ENCODE peak calls at places on chromosome 15, in five cellular contexts. N is body of pancreas, T is NB4, B is ovary, K is adrenal gland. U is an unnamed sample.

GRCh38 chr15:91632176-91632575 is 221.3 kb upstream of the SLCO3A1 start:
- DNase-seq in N (no peak), T (no peak), B (no peak), K (no peak), U (no peak)

GRCh38 chr15:66800584-66801235 is 98.7 kb downstream of the SMAD6 start:
- DNase-seq in N (no peak), T (no peak), B (no peak), K (no peak), U (no peak)

GRCh38 chr15:64599716-64600115 is 139.3 kb downstream of the ZNF609 start:
- DNase-seq in N (no peak), T (no peak), B (no peak), K (no peak), U (no peak)

GRCh38 chr15:58980351-58980939 is 7.0 kb upstream of the RNF111 start:
- DNase-seq in N (no peak), T (peak; percentile 61), B (no peak), K (no peak), U (peak; percentile 72)

GRCh38 chr15:71596672-71597071 is 213.7 kb upstream of the NR2E3 start:
- DNase-seq in N (peak; percentile 33), T (no peak), B (peak; percentile 31), K (no peak), U (no peak)

GRCh38 chr15:90423920-90424319 is 35.9 kb downstream of the IQGAP1 start:
- DNase-seq in N (no peak), T (no peak), B (no peak), K (no peak), U (no peak)

GRCh38 chr15:63551400-63551799 is 45.8 kb upstream of the FBXL22 start:
- DNase-seq in N (peak; percentile 69), T (no peak), B (no peak), K (no peak), U (no peak)

GRCh38 chr15:31304736-31305365 is 21.8 kb upstream of the KLF13 start:
- DNase-seq in N (no peak), T (no peak), B (no peak), K (no peak), U (peak; percentile 72)

GRCh38 chr15:57516327-57517026 is 75.2 kb upstream of the MYZAP start:
- DNase-seq in N (no peak), T (no peak), B (no peak), K (no peak), U (no peak)

GRCh38 chr15:95718441-95718840 is 612.1 kb upstream of the NR2F2 start:
- DNase-seq in N (no peak), T (no peak), B (peak; percentile 80), K (no peak), U (no peak)

GRCh38 chr15:57578288-57578900 is 13.3 kb upstream of the MYZAP start:
- DNase-seq in N (no peak), T (no peak), B (no peak), K (no peak), U (no peak)

GRCh38 chr15:74826372-74826819 is at the start of gene CPLX3:
- DNase-seq in N (peak; percentile 26), T (peak; percentile 49), B (no peak), K (peak; percentile 63), U (peak; percentile 46)

GRCh38 chr15:76916369-76916768 is 11.2 kb upstream of the SCAPER start:
- DNase-seq in N (no peak), T (no peak), B (no peak), K (no peak), U (no peak)

GRCh38 chr15:64209680-64210334 is 47.0 kb upstream of the PPIB start:
- DNase-seq in N (no peak), T (peak; percentile 55), B (no peak), K (no peak), U (peak; percentile 54)

GRCh38 chr15:25783607-25784131 is 79.5 kb downstream of the ATP10A start:
- DNase-seq in N (no peak), T (peak; percentile 36), B (no peak), K (no peak), U (peak; percentile 33)

GRCh38 chr15:70742928-70743327 is 20.4 kb downstream of the UACA start:
- DNase-seq in N (no peak), T (no peak), B (no peak), K (no peak), U (no peak)

GRCh38 chr15:70156781-70157261 is 59.1 kb upstream of the TLE3 start:
- DNase-seq in N (peak; percentile 57), T (no peak), B (no peak), K (peak; percentile 61), U (no peak)

GRCh38 chr15:60038111-60038521 is 34.0 kb downstream of the FOXB1 start:
- DNase-seq in N (no peak), T (no peak), B (no peak), K (no peak), U (no peak)

GRCh38 chr15:77335298-77335697 is 84.6 kb downstream of the PEAK1 start:
- DNase-seq in N (no peak), T (no peak), B (no peak), K (peak; percentile 59), U (peak; percentile 89)

GRCh38 chr15:74730619-74731316 is 5.4 kb upstream of the CYP1A1 start:
- DNase-seq in N (no peak), T (no peak), B (no peak), K (no peak), U (no peak)

GRCh38 chr15:48577495-48577894 is 68.0 kb downstream of the FBN1 start:
- DNase-seq in N (no peak), T (no peak), B (no peak), K (no peak), U (no peak)

GRCh38 chr15:66873856-66874255 is 171.8 kb downstream of the SMAD6 start:
- DNase-seq in N (no peak), T (no peak), B (no peak), K (no peak), U (no peak)

GRCh38 chr15:95170587-95171380 is 939.4 kb downstream of the MCTP2 start:
- DNase-seq in N (no peak), T (peak; percentile 7), B (no peak), K (no peak), U (no peak)

GRCh38 chr15:29440541-29440940 is 170.9 kb upstream of the NSMCE3 start:
- DNase-seq in N (no peak), T (no peak), B (no peak), K (no peak), U (no peak)

GRCh38 chr15:92061511-92062200 is 208.1 kb downstream of the SLCO3A1 start:
- DNase-seq in N (no peak), T (no peak), B (no peak), K (no peak), U (no peak)

GRCh38 chr15:71456362-71456761 is 341.1 kb downstream of the THSD4 start:
- DNase-seq in N (no peak), T (no peak), B (no peak), K (no peak), U (no peak)

GRCh38 chr15:101723874-101724674 is at the start of gene TARS3:
- DNase-seq in N (peak; percentile 97), T (peak; percentile 95), B (peak; percentile 95), K (peak; percentile 98), U (peak; percentile 93)
- TF ChIP-seq POLR2A in N (peak; percentile 97), T (peak; percentile 93), B (peak; percentile 77), K (peak; percentile 96), U (peak; percentile 93)

DNA sequence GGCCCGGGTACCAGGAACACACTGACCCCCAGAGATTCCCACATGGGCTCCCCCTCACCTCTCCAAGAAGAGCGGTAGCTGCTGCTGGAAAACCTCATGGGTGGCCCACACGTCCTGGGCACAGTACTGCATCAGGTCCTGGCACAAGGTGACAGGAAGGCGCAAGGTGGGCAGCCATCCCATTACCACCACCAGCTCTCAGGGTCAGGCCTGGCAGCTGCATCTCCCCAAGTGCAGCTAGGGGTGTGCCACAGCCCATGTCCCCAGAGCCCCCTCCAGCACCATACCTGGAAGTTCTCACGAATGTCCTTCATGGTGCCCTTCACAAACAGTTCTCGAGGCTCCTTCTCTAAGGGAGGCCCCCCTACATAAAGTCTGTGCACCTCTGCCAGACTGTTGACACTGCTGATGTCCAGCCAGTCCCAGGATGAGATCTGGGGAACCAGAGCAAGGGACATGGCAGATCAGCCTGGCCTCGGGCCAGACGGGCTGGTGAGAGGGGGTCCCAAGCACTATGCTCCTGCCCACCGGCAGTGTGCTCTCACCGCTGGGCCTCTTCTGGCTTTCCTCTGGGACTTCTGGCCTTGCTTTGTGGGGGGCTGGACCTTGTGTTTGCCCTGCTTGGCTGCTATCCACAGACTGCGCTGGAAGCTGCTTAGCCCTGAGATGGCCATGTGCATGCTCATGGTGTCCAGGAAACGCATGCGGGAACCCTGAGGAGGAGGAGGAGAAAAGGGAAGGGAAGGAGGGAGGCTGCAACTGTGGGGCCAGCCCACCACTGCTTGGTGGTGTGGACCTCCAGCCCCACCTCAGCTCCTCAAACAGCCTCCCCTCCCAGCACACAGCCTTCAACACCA is 6.0 kb downstream of the POLG start:
- DNase-seq in N (no peak), T (no peak), B (no peak), K (no peak), U (no peak)
- TF ChIP-seq POLR2A in N (no peak), T (no peak), B (no peak), K (no peak), U (no peak)

GRCh38 chr15:53414167-53414566 is 345.3 kb downstream of the WDR72 start:
- DNase-seq in N (peak; percentile 38), T (no peak), B (no peak), K (peak; percentile 43), U (no peak)

GRCh38 chr15:53412542-53412941 is 346.9 kb downstream of the WDR72 start:
- DNase-seq in N (no peak), T (no peak), B (no peak), K (no peak), U (no peak)

GRCh38 chr15:53416219-53416940 is 343.1 kb downstream of the WDR72 start:
- DNase-seq in N (peak; percentile 42), T (no peak), B (no peak), K (no peak), U (no peak)
- TF ChIP-seq POLR2A in N (no peak), T (no peak), B (no peak), K (no peak), U (no peak)

DNA sequence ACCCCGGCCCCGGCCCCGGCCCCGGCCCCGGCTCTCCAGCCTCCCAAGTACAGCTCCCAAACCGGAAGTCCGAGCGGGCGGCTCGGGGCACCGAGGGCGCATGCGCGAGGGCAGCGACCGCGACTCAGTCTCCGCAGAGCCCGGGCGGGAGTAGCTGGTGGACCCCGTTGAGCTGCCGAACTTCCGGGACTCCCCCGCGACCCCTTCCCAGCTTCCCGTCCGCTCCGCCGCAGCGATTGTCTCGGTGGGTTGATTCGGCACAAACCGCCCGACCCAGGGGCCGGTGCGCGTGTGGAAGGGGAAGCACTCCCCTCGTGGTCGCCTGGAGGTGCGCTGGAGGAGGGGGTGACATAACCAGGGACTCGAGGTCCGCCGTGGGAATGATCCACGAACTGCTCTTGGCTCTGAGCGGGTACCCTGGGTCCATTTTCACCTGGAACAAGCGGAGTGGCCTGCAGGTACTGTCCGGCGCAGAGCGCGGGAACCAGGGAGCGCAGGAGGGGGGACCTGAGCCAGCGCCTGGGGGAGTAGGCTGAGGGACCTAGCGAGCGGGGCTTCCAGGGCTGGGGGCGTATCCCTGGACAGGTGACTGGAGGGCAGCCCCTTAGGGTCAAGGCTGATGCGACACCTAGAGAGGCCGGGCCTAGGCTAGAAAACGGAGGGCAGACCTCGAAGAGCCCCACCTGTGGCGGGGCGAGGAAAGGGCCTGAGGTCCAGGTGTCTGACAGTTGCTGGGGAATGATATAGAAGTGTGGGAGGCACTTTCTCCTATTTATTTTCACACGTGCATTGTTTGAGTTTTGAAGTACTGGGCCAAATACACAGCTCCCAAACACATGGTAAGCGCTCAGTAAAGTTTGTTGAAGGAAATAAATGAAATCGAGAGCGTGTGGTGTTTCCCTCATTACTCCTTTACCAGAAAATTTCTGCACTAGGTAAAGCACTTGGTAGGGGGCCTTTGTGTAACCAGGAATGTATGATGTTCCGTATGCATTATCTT is at the start of the genes TUBGCP4 and ZSCAN29:
- DNase-seq in N (peak; percentile 79), T (peak; percentile 88), B (peak; percentile 76), K (peak; percentile 79), U (peak; percentile 91)
- TF ChIP-seq POLR2A in N (peak; percentile 16), T (peak; percentile 80), B (no peak), K (no peak), U (peak; percentile 69)